ENCODE peak calls at places on chromosomes 3 and 15, in eight cellular contexts. C is neural progenitor cell, D is PC-3, Y is GM23248, S is OCI-LY7, Q is hepatocyte, V is HCT116, Z is MM.1S. P is an unnamed sample.
A peak's percentile ranks its signal among the peaks of the same experiment; 100 is the strongest.

GRCh38 chr3:178289544-178290160 is 246.6 kb upstream of the KCNMB2 start:
- DNase-seq in C (no peak), D (no peak), Y (no peak), S (no peak), Q (no peak), V (no peak), Z (no peak), P (no peak)

GRCh38 chr15:38768970-38769369 is 204.4 kb upstream of the RASGRP1 start:
- DNase-seq in C (peak; percentile 55), D (peak; percentile 19), Y (peak; percentile 82), S (no peak), Q (peak; percentile 12), V (no peak), Z (no peak), P (peak; percentile 61)

GRCh38 chr3:103127116-103127630 is 692.4 kb downstream of the ZPLD1 start:
- DNase-seq in C (no peak), D (no peak), Y (no peak), S (no peak), Q (no peak), V (no peak), Z (no peak), P (no peak)

GRCh38 chr3:143041901-143042300 is 40.5 kb downstream of the U2SURP start:
- DNase-seq in C (no peak), D (no peak), Y (no peak), S (no peak), Q (no peak), V (no peak), Z (no peak), P (no peak)

GRCh38 chr3:124885466-124886167 is 1.5 kb downstream of the ITGB5 start:
- DNase-seq in C (peak; percentile 46), D (no peak), Y (peak; percentile 87), S (no peak), Q (no peak), V (no peak), Z (no peak), P (peak; percentile 62)

GRCh38 chr3:60552581-60552980 is 698.7 kb downstream of the FHIT start:
- DNase-seq in C (no peak), D (no peak), Y (peak; percentile 24), S (no peak), Q (no peak), V (no peak), Z (no peak), P (no peak)

GRCh38 chr3:127722928-127723603 is 50.3 kb downstream of the ABTB1 start:
- DNase-seq in C (peak; percentile 57), D (no peak), Y (peak; percentile 49), S (no peak), Q (no peak), V (no peak), Z (no peak), P (no peak)

GRCh38 chr3:167483708-167484475 is 10.1 kb upstream of the SERPINI2 start:
- DNase-seq in C (no peak), D (no peak), Y (no peak), S (no peak), Q (no peak), V (no peak), Z (no peak), P (no peak)

GRCh38 chr15:82312611-82313349 is 36.5 kb downstream of the GOLGA6L10 start:
- DNase-seq in C (no peak), D (no peak), Y (peak; percentile 38), S (no peak), Q (no peak), V (no peak), Z (no peak), P (no peak)

GRCh38 chr3:124063168-124063909 is 71.4 kb upstream of the ROPN1 start:
- DNase-seq in C (no peak), D (no peak), Y (peak; percentile 24), S (no peak), Q (no peak), V (no peak), Z (no peak), P (no peak)

GRCh38 chr3:12455740-12456139 is 28.5 kb upstream of the TSEN2 start:
- DNase-seq in C (no peak), D (no peak), Y (no peak), S (no peak), Q (no peak), V (no peak), Z (no peak), P (no peak)

GRCh38 chr3:15470261-15470660 is 42.9 kb downstream of the EAF1 start:
- DNase-seq in C (no peak), D (peak; percentile 6), Y (no peak), S (peak; percentile 37), Q (no peak), V (no peak), Z (no peak), P (peak; percentile 74)

GRCh38 chr3:21356402-21356801 is 394.6 kb downstream of the ZNF385D start:
- DNase-seq in C (no peak), D (peak; percentile 44), Y (peak; percentile 84), S (no peak), Q (no peak), V (no peak), Z (no peak), P (no peak)
- H3K4me1 ChIP-seq in C (no peaks in the 10 kb centered on the region), D (no peaks in the 10 kb centered on the region), Y (peaks cover 15% of the 10 kb centered on the region), S (no peaks in the 10 kb centered on the region), Q (no peaks in the 10 kb centered on the region), V (no peaks in the 10 kb centered on the region), Z (no peaks in the 10 kb centered on the region), P (no peaks in the 10 kb centered on the region)

GRCh38 chr15:91517491-91518200 is 335.9 kb upstream of the SLCO3A1 start:
- DNase-seq in C (no peak), D (no peak), Y (peak; percentile 68), S (no peak), Q (no peak), V (no peak), Z (no peak), P (no peak)
- H3K4me2 ChIP-seq in C (no peak overlapping the region), D (no peak overlapping the region), Y (no peak overlapping the region), S (no peak overlapping the region), Q (no peak overlapping the region), V (no peak overlapping the region), Z (no peak overlapping the region), P (no peak overlapping the region)

GRCh38 chr15:28917791-28918140 is 32.0 kb downstream of the APBA2 start:
- DNase-seq in C (no peak), D (no peak), Y (no peak), S (no peak), Q (no peak), V (no peak), Z (no peak), P (no peak)

GRCh38 chr15:28919201-28919627 is 33.4 kb downstream of the APBA2 start:
- DNase-seq in C (no peak), D (peak; percentile 43), Y (no peak), S (no peak), Q (peak; percentile 34), V (no peak), Z (no peak), P (peak; percentile 35)

GRCh38 chr15:28919679-28920655 is 34.2 kb downstream of the APBA2 start:
- DNase-seq in C (no peak), D (no peak), Y (no peak), S (no peak), Q (no peak), V (no peak), Z (no peak), P (no peak)

GRCh38 chr15:28915935-28916334 is 30.2 kb downstream of the APBA2 start:
- DNase-seq in C (no peak), D (no peak), Y (no peak), S (no peak), Q (no peak), V (no peak), Z (no peak), P (no peak)

GRCh38 chr15:28918141-28918983 is 32.6 kb downstream of the APBA2 start:
- DNase-seq in C (peak; percentile 81), D (no peak), Y (no peak), S (no peak), Q (peak; percentile 69), V (peak; percentile 63), Z (no peak), P (peak; percentile 95)
- TF ChIP-seq EZH2phosphoT487 in C (no peak), D (no peak), Y (no peak), S (no peak), Q (no peak), V (no peak), Z (no peak), P (no peak)

GRCh38 chr3:62372621-62373041 is 719 bp downstream of the FEZF2 start:
- DNase-seq in C (peak; percentile 62), D (no peak), Y (no peak), S (no peak), Q (no peak), V (no peak), Z (no peak), P (no peak)
- H3K4me1 ChIP-seq in C (peaks cover 72% of the 10 kb centered on the region), D (no peaks in the 10 kb centered on the region), Y (no peaks in the 10 kb centered on the region), S (no peaks in the 10 kb centered on the region), Q (peaks cover 11% of the 10 kb centered on the region), V (no peaks in the 10 kb centered on the region), Z (no peaks in the 10 kb centered on the region), P (peaks cover 80% of the 10 kb centered on the region)

GRCh38 chr3:172746476-172746875 is 4.0 kb upstream of the ECT2 start:
- DNase-seq in C (no peak), D (peak; percentile 15), Y (peak; percentile 21), S (no peak), Q (no peak), V (no peak), Z (no peak), P (no peak)
- H3K4me2 ChIP-seq in C (no peak overlapping the region), D (no peak overlapping the region), Y (peak overlapping the region; percentile 2), S (no peak overlapping the region), Q (no peak overlapping the region), V (no peak overlapping the region), Z (no peak overlapping the region), P (no peak overlapping the region)

GRCh38 chr3:133868166-133868565 is 27.5 kb downstream of the RAB6B start:
- DNase-seq in C (no peak), D (no peak), Y (no peak), S (no peak), Q (no peak), V (no peak), Z (no peak), P (no peak)
- TF ChIP-seq EZH2phosphoT487 in C (no peak), D (no peak), Y (no peak), S (no peak), Q (no peak), V (no peak), Z (no peak), P (no peak)